ENCODE peak calls at places on chromosome 22, in eight cellular contexts. F is PC-3; V is HS-5; R is RPMI7951; N is EL; C is activated T-cell treated with anti-CD3 and anti-CD28 coated beads, Interleukin-2, amount 50 U/mL, for 72 hours; U is stimulated activated CD4-positive, alpha-beta T cell treated with anti-CD3 and anti-CD28 coated beads, Interleukin-15, amount 100 ng/mL, for 1 hour; E is occipital lobe. Y is an unnamed sample.

GRCh38 chr22:27251563-27251962 is 550.0 kb downstream of the MN1 start:
- DNase-seq in F (no peak), V (no peak), R (no peak), N (no peak), C (no peak), U (no peak), E (no peak), Y (no peak)

GRCh38 chr22:31332886-31333285 is 13.3 kb downstream of the PATZ1 start:
- DNase-seq in F (peak), V (no peak), R (no peak), N (peak), C (no peak), U (no peak), E (no peak), Y (no peak)

GRCh38 chr22:17035246-17035645 is 27.2 kb upstream of the GAB4 start:
- DNase-seq in F (no peak), V (no peak), R (peak), N (no peak), C (no peak), U (no peak), E (no peak), Y (no peak)

GRCh38 chr22:44647141-44647540 is 54.9 kb upstream of the PRR5 start:
- DNase-seq in F (no peak), V (no peak), R (no peak), N (no peak), C (no peak), U (no peak), E (no peak), Y (no peak)

GRCh38 chr22:44735518-44736428 is 16.6 kb upstream of the ARHGAP8 start:
- DNase-seq in F (peak), V (no peak), R (peak), N (peak), C (peak), U (peak), E (peak), Y (no peak)

GRCh38 chr22:43181321-43182076 is 5.4 kb downstream of the TTLL12 start:
- DNase-seq in F (no peak), V (no peak), R (no peak), N (no peak), C (no peak), U (no peak), E (no peak), Y (no peak)

GRCh38 chr22:25111579-25112517 is 87.8 kb upstream of the CRYBB3 start:
- DNase-seq in F (no peak), V (no peak), R (no peak), N (no peak), C (no peak), U (no peak), E (no peak), Y (peak)

GRCh38 chr22:48919187-48919590 is 908.5 kb downstream of the BRD1 start:
- DNase-seq in F (no peak), V (no peak), R (no peak), N (no peak), C (no peak), U (no peak), E (no peak), Y (no peak)

GRCh38 chr22:36439481-36440271 is 41.8 kb downstream of the TXN2 start:
- DNase-seq in F (peak), V (peak), R (peak), N (peak), C (no peak), U (no peak), E (no peak), Y (no peak)